ENCODE peak calls at places on chromosomes 1 and 21, in seven cellular contexts. One of them, this sample, is unnamed.

GRCh38 chr1:236425031-236425663 is 31.1 kb downstream of the EDARADD start:
- DNase-seq in endothelial cell of umbilical vein: no peak
- DNase-seq in prostate gland: no peak
- DNase-seq in breast epithelium: no peak
- DNase-seq in stomach: no peak
- DNase-seq in GM23338: peak; percentile 30
- DNase-seq in HCT116: no peak
- DNase-seq in this sample: no peak

GRCh38 chr21:44438531-44439210 is 16.6 kb upstream of the LRRC3 start:
- DNase-seq in stomach: peak; percentile 81
- DNase-seq in breast epithelium: no peak
- DNase-seq in GM23338: no peak
- DNase-seq in endothelial cell of umbilical vein: no peak
- DNase-seq in prostate gland: no peak
- DNase-seq in HCT116: no peak
- DNase-seq in this sample: no peak

GRCh38 chr1:218459878-218460277 is 114.7 kb downstream of the TGFB2 start:
- DNase-seq in prostate gland: peak; percentile 36
- DNase-seq in stomach: no peak
- DNase-seq in HCT116: peak; percentile 59
- DNase-seq in endothelial cell of umbilical vein: peak; percentile 82
- DNase-seq in breast epithelium: no peak
- DNase-seq in GM23338: peak; percentile 87
- DNase-seq in this sample: no peak

GRCh38 chr21:39079617-39080016 is 103.6 kb downstream of the PSMG1 start:
- DNase-seq in stomach: peak; percentile 60
- DNase-seq in HCT116: no peak
- DNase-seq in GM23338: no peak
- DNase-seq in prostate gland: no peak
- DNase-seq in breast epithelium: no peak
- DNase-seq in endothelial cell of umbilical vein: no peak
- DNase-seq in this sample: no peak

GRCh38 chr1:22738522-22738921 is 27.9 kb downstream of the EPHB2 start:
- DNase-seq in breast epithelium: no peak
- DNase-seq in prostate gland: no peak
- DNase-seq in GM23338: no peak
- DNase-seq in endothelial cell of umbilical vein: peak; percentile 48
- DNase-seq in stomach: no peak
- DNase-seq in HCT116: no peak
- DNase-seq in this sample: no peak

GRCh38 chr1:54696262-54696661 is 19.4 kb upstream of the TTC4 start:
- DNase-seq in HCT116: no peak
- DNase-seq in stomach: no peak
- DNase-seq in endothelial cell of umbilical vein: no peak
- DNase-seq in prostate gland: no peak
- DNase-seq in breast epithelium: no peak
- DNase-seq in GM23338: no peak
- DNase-seq in this sample: no peak

GRCh38 chr1:97820470-97821188 is 100.2 kb downstream of the DPYD start:
- DNase-seq in prostate gland: peak; percentile 12
- DNase-seq in GM23338: peak; percentile 40
- DNase-seq in endothelial cell of umbilical vein: peak; percentile 62
- DNase-seq in HCT116: peak; percentile 29
- DNase-seq in breast epithelium: no peak
- DNase-seq in stomach: no peak
- DNase-seq in this sample: no peak

GRCh38 chr21:30579351-30579750 is 10.8 kb downstream of the KRTAP22-2 start:
- DNase-seq in GM23338: peak; percentile 15
- DNase-seq in endothelial cell of umbilical vein: no peak
- DNase-seq in HCT116: no peak
- DNase-seq in breast epithelium: no peak
- DNase-seq in prostate gland: no peak
- DNase-seq in stomach: no peak
- DNase-seq in this sample: no peak

GRCh38 chr1:43238104-43238503 is 31.7 kb upstream of the TMEM125 start:
- DNase-seq in stomach: peak; percentile 82
- DNase-seq in endothelial cell of umbilical vein: peak; percentile 77
- DNase-seq in prostate gland: peak; percentile 52
- DNase-seq in GM23338: peak; percentile 89
- DNase-seq in breast epithelium: peak; percentile 48
- DNase-seq in HCT116: peak; percentile 54
- DNase-seq in this sample: no peak

GRCh38 chr1:205652984-205653383 is 21.2 kb upstream of the ELK4 start:
- DNase-seq in HCT116: no peak
- DNase-seq in prostate gland: no peak
- DNase-seq in breast epithelium: no peak
- DNase-seq in stomach: no peak
- DNase-seq in GM23338: no peak
- DNase-seq in endothelial cell of umbilical vein: no peak
- DNase-seq in this sample: no peak

GRCh38 chr1:69421286-69421685 is 146.4 kb upstream of the LRRC7 start:
- DNase-seq in breast epithelium: no peak
- DNase-seq in endothelial cell of umbilical vein: no peak
- DNase-seq in stomach: no peak
- DNase-seq in prostate gland: no peak
- DNase-seq in HCT116: no peak
- DNase-seq in GM23338: no peak
- DNase-seq in this sample: no peak

GRCh38 chr21:36542312-36543101 is 62.6 kb upstream of the CLDN14 start:
- DNase-seq in breast epithelium: no peak
- DNase-seq in HCT116: no peak
- DNase-seq in endothelial cell of umbilical vein: no peak
- DNase-seq in stomach: peak; percentile 47
- DNase-seq in prostate gland: peak; percentile 10
- DNase-seq in GM23338: peak; percentile 85
- DNase-seq in this sample: no peak

GRCh38 chr1:35576061-35576765 is 3.1 kb downstream of the TFAP2E start:
- DNase-seq in prostate gland: no peak
- DNase-seq in stomach: no peak
- DNase-seq in GM23338: peak; percentile 47
- DNase-seq in endothelial cell of umbilical vein: no peak
- DNase-seq in breast epithelium: no peak
- DNase-seq in HCT116: no peak
- DNase-seq in this sample: no peak

GRCh38 chr1:9557624-9558023 is 18.4 kb downstream of the SLC25A33 start:
- DNase-seq in endothelial cell of umbilical vein: no peak
- DNase-seq in stomach: no peak
- DNase-seq in GM23338: no peak
- DNase-seq in breast epithelium: no peak
- DNase-seq in prostate gland: no peak
- DNase-seq in HCT116: no peak
- DNase-seq in this sample: no peak

GRCh38 chr1:52127181-52128175 is 14.4 kb upstream of the ZFYVE9 start:
- DNase-seq in endothelial cell of umbilical vein: peak; percentile 85
- DNase-seq in breast epithelium: no peak
- DNase-seq in prostate gland: peak; percentile 41
- DNase-seq in GM23338: peak; percentile 35
- DNase-seq in stomach: no peak
- DNase-seq in HCT116: peak; percentile 57
- DNase-seq in this sample: no peak

DNA sequence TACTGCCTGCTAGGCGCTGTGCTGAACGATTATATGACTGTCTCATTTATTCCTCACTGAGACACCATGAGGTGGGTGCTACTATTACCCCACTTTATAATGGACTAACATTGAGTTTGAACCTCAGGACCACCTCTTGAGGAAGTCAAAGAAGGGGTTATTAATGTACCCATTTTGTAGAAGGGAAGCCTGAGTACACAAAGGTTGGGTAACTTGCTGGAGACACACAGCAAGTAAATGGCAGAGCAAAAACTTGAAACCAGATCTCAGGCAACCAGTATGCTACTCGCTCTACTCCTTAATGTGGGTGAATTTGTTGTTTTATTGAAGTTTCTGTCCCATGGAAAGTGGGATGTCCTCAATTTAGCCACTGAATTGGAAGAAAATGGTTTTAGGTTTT is 30.1 kb downstream of the KCNA10 start:
- DNase-seq in HCT116: no peak
- DNase-seq in GM23338: no peak
- DNase-seq in breast epithelium: no peak
- DNase-seq in endothelial cell of umbilical vein: no peak
- DNase-seq in prostate gland: no peak
- DNase-seq in stomach: no peak
- DNase-seq in this sample: no peak
- TF ChIP-seq POLR2AphosphoS5 in HCT116: no peak
- TF ChIP-seq POLR2AphosphoS5 in GM23338: no peak
- TF ChIP-seq POLR2AphosphoS5 in breast epithelium: no peak
- TF ChIP-seq POLR2AphosphoS5 in endothelial cell of umbilical vein: no peak
- TF ChIP-seq POLR2AphosphoS5 in prostate gland: no peak
- TF ChIP-seq POLR2AphosphoS5 in stomach: no peak
- TF ChIP-seq POLR2AphosphoS5 in this sample: no peak

GRCh38 chr1:167165219-167165618 is 55.5 kb upstream of the POU2F1 start:
- DNase-seq in endothelial cell of umbilical vein: no peak
- DNase-seq in prostate gland: no peak
- DNase-seq in breast epithelium: no peak
- DNase-seq in stomach: no peak
- DNase-seq in HCT116: no peak
- DNase-seq in GM23338: no peak
- DNase-seq in this sample: no peak
- H3K4me3 ChIP-seq in endothelial cell of umbilical vein: no peak overlapping the region
- H3K4me3 ChIP-seq in prostate gland: no peak overlapping the region
- H3K4me3 ChIP-seq in breast epithelium: no peak overlapping the region
- H3K4me3 ChIP-seq in stomach: no peak overlapping the region
- H3K4me3 ChIP-seq in HCT116: no peak overlapping the region
- H3K4me3 ChIP-seq in GM23338: no peak overlapping the region
- H3K4me3 ChIP-seq in this sample: no peak overlapping the region

GRCh38 chr1:169121146-169121923 is 14.8 kb downstream of the ATP1B1 start:
- DNase-seq in prostate gland: no peak
- DNase-seq in stomach: no peak
- DNase-seq in GM23338: no peak
- DNase-seq in endothelial cell of umbilical vein: no peak
- DNase-seq in HCT116: no peak
- DNase-seq in breast epithelium: no peak
- DNase-seq in this sample: no peak

GRCh38 chr1:169118227-169118626 is 11.7 kb downstream of the ATP1B1 start:
- DNase-seq in GM23338: no peak
- DNase-seq in stomach: no peak
- DNase-seq in HCT116: no peak
- DNase-seq in endothelial cell of umbilical vein: no peak
- DNase-seq in prostate gland: no peak
- DNase-seq in breast epithelium: no peak
- DNase-seq in this sample: no peak

GRCh38 chr1:169117599-169117998 is 11.1 kb downstream of the ATP1B1 start:
- DNase-seq in endothelial cell of umbilical vein: no peak
- DNase-seq in breast epithelium: no peak
- DNase-seq in HCT116: no peak
- DNase-seq in stomach: no peak
- DNase-seq in prostate gland: no peak
- DNase-seq in GM23338: no peak
- DNase-seq in this sample: no peak

GRCh38 chr1:169120066-169120465 is 13.6 kb downstream of the ATP1B1 start:
- DNase-seq in endothelial cell of umbilical vein: no peak
- DNase-seq in stomach: no peak
- DNase-seq in breast epithelium: no peak
- DNase-seq in GM23338: no peak
- DNase-seq in HCT116: no peak
- DNase-seq in prostate gland: no peak
- DNase-seq in this sample: no peak

DNA sequence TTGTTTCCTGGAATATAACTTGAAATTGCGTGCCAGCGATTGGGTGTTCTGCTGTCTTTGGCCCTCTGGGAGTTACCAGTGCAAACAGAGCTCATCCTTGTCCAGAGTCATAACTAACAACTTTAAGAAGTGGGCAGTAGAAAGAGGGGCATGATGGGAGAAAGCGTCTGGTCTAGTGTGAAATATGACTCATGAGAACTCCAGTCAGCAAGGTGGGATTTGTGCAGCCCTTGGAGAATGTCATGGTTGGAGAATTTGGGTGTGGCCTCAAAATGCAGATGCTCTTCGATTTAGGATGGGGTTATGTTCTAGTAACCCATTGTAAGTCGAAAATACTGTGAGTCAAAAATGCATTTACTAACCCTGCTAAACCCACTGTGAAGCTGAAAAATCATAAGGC is 12.9 kb downstream of the ATP1B1 start:
- DNase-seq in HCT116: no peak
- DNase-seq in breast epithelium: no peak
- DNase-seq in prostate gland: no peak
- DNase-seq in endothelial cell of umbilical vein: no peak
- DNase-seq in stomach: no peak
- DNase-seq in GM23338: no peak
- DNase-seq in this sample: no peak
- H3K4me1 ChIP-seq in HCT116: peaks cover 57% of the 10 kb centered on the region
- H3K4me1 ChIP-seq in breast epithelium: no peaks in the 10 kb centered on the region
- H3K4me1 ChIP-seq in prostate gland: peaks cover 3% of the 10 kb centered on the region
- H3K4me1 ChIP-seq in endothelial cell of umbilical vein: peaks cover 3% of the 10 kb centered on the region
- H3K4me1 ChIP-seq in stomach: peaks cover 99% of the 10 kb centered on the region
- H3K4me1 ChIP-seq in GM23338: peaks cover 4% of the 10 kb centered on the region
- H3K4me1 ChIP-seq in this sample: peaks cover 10% of the 10 kb centered on the region

GRCh38 chr1:224217655-224218615 is 34.9 kb downstream of the DEGS1 start:
- DNase-seq in HCT116: no peak
- DNase-seq in stomach: no peak
- DNase-seq in GM23338: no peak
- DNase-seq in endothelial cell of umbilical vein: no peak
- DNase-seq in prostate gland: no peak
- DNase-seq in breast epithelium: no peak
- DNase-seq in this sample: no peak

GRCh38 chr1:224213438-224214119 is 30.5 kb downstream of the DEGS1 start:
- DNase-seq in prostate gland: no peak
- DNase-seq in stomach: peak; percentile 48
- DNase-seq in HCT116: no peak
- DNase-seq in GM23338: peak; percentile 82
- DNase-seq in breast epithelium: no peak
- DNase-seq in endothelial cell of umbilical vein: no peak
- DNase-seq in this sample: no peak

GRCh38 chr1:224211262-224211962 is 28.4 kb downstream of the DEGS1 start:
- DNase-seq in HCT116: no peak
- DNase-seq in GM23338: no peak
- DNase-seq in prostate gland: no peak
- DNase-seq in breast epithelium: no peak
- DNase-seq in stomach: peak; percentile 63
- DNase-seq in endothelial cell of umbilical vein: peak; percentile 62
- DNase-seq in this sample: no peak

GRCh38 chr1:224216380-224216779 is 33.3 kb downstream of the DEGS1 start:
- DNase-seq in stomach: no peak
- DNase-seq in HCT116: no peak
- DNase-seq in GM23338: no peak
- DNase-seq in endothelial cell of umbilical vein: no peak
- DNase-seq in prostate gland: no peak
- DNase-seq in breast epithelium: no peak
- DNase-seq in this sample: no peak

DNA sequence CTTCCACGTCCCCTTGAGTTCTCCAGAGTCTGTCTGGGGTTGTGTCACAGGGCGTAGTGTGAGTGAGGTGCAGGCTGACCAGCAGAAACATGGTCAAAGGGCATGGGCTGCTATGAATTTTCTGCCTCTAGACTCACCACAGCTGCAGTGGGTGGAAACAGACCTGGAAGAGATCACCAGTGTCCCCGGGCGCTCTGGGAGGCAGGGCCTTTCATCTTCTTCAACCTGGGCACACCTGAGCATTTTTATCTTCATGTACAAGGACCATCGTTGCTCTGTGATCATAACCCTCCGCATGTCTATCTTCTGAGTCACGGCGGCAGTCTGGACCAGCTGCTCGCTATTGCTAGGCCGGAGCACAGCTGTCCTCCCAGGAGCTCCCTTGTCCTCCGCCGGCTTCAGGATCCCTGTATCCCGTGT is 29.6 kb downstream of the DEGS1 start:
- DNase-seq in prostate gland: no peak
- DNase-seq in stomach: no peak
- DNase-seq in HCT116: no peak
- DNase-seq in breast epithelium: no peak
- DNase-seq in endothelial cell of umbilical vein: no peak
- DNase-seq in GM23338: no peak
- DNase-seq in this sample: no peak
- TF ChIP-seq POLR2AphosphoS5 in prostate gland: no peak
- TF ChIP-seq POLR2AphosphoS5 in stomach: no peak
- TF ChIP-seq POLR2AphosphoS5 in HCT116: no peak
- TF ChIP-seq POLR2AphosphoS5 in breast epithelium: no peak
- TF ChIP-seq POLR2AphosphoS5 in endothelial cell of umbilical vein: no peak
- TF ChIP-seq POLR2AphosphoS5 in GM23338: no peak
- TF ChIP-seq POLR2AphosphoS5 in this sample: no peak

GRCh38 chr1:65319141-65319540 is 9.8 kb downstream of the DNAJC6 start:
- DNase-seq in endothelial cell of umbilical vein: no peak
- DNase-seq in breast epithelium: no peak
- DNase-seq in stomach: no peak
- DNase-seq in GM23338: no peak
- DNase-seq in prostate gland: no peak
- DNase-seq in HCT116: no peak
- DNase-seq in this sample: no peak
- H3K4me3 ChIP-seq in endothelial cell of umbilical vein: no peak overlapping the region
- H3K4me3 ChIP-seq in breast epithelium: no peak overlapping the region
- H3K4me3 ChIP-seq in stomach: no peak overlapping the region
- H3K4me3 ChIP-seq in GM23338: no peak overlapping the region
- H3K4me3 ChIP-seq in prostate gland: no peak overlapping the region
- H3K4me3 ChIP-seq in HCT116: no peak overlapping the region
- H3K4me3 ChIP-seq in this sample: no peak overlapping the region